ENCODE peak calls at places on chromosomes 2 and 18, in five cellular contexts. X, Q, J, C and Z are unnamed samples.

GRCh38 chr2:195056001-195056400 is 601.0 kb upstream of the SLC39A10 start:
- DNase-seq in X (no peak), Q (no peak), J (no peak), C (no peak), Z (no peak)

GRCh38 chr2:191714925-191715324 is 37.0 kb downstream of the NABP1 start:
- DNase-seq in X (no peak), Q (no peak), J (no peak), C (no peak), Z (no peak)

GRCh38 chr2:86213699-86214502 is 14.6 kb downstream of the MRPL35 start:
- DNase-seq in X (no peak), Q (no peak), J (no peak), C (no peak), Z (no peak)

GRCh38 chr2:69250981-69251380 is 136.0 kb downstream of the GFPT1 start:
- DNase-seq in X (no peak), Q (no peak), J (no peak), C (no peak), Z (no peak)

GRCh38 chr18:63322908-63323634 is 3.5 kb upstream of the BCL2 start:
- DNase-seq in X (peak), Q (peak), J (no peak), C (no peak), Z (peak)

GRCh38 chr2:234164499-234165409 is 114.3 kb downstream of the SPP2 start:
- DNase-seq in X (no peak), Q (no peak), J (no peak), C (no peak), Z (no peak)

GRCh38 chr2:110732422-110733413 is at the start of gene ACOXL:
- DNase-seq in X (no peak), Q (peak), J (no peak), C (no peak), Z (no peak)

GRCh38 chr2:105383456-105383855 is 15.4 kb downstream of the FHL2 start:
- DNase-seq in X (no peak), Q (no peak), J (peak), C (no peak), Z (no peak)

GRCh38 chr2:45845566-45845965 is 194.1 kb downstream of the PRKCE start:
- DNase-seq in X (no peak), Q (no peak), J (no peak), C (no peak), Z (no peak)

GRCh38 chr2:184272040-184272439 is 326.3 kb upstream of the ZNF804A start:
- DNase-seq in X (no peak), Q (no peak), J (no peak), C (no peak), Z (no peak)

GRCh38 chr2:37639631-37640030 is 31.8 kb downstream of the CDC42EP3 start:
- DNase-seq in X (no peak), Q (no peak), J (no peak), C (no peak), Z (no peak)

GRCh38 chr2:37638973-37639372 is 32.5 kb downstream of the CDC42EP3 start:
- DNase-seq in X (no peak), Q (no peak), J (no peak), C (no peak), Z (no peak)

GRCh38 chr2:37636209-37637077 is 35.0 kb downstream of the CDC42EP3 start:
- DNase-seq in X (no peak), Q (no peak), J (no peak), C (no peak), Z (no peak)

GRCh38 chr2:37637122-37637875 is 34.1 kb downstream of the CDC42EP3 start:
- DNase-seq in X (no peak), Q (no peak), J (no peak), C (no peak), Z (no peak)

DNA sequence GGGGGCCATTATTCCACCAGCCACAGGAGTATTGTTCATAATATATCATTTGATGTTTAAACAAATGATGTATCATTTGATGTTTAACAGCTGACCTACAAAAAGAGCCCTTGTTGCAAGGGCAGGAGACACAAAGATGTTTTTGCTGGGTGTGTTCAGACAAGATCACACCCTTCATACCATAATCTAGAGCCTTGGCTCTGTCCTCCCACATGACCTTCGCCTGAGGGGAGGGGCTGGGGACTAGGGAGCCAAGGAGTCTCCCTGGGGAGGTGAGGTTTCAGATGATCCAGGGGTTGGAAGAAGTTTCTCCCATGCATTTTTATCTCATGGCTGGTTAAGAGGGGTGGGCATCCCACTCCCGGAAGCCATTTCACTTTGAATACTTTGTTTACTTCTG is 33.5 kb downstream of the CDC42EP3 start:
- DNase-seq in X (no peak), Q (no peak), J (no peak), C (no peak), Z (no peak)
- TF ChIP-seq POLR2A in X (no peak), Q (no peak), J (no peak), C (no peak), Z (no peak)

GRCh38 chr2:227577555-227577954 is 21.1 kb upstream of the SCYGR2 start:
- DNase-seq in X (no peak), Q (no peak), J (no peak), C (no peak), Z (no peak)
- H3K27ac ChIP-seq in X (no peak), Q (no peak), J (no peak), C (no peak), Z (no peak)

DNA sequence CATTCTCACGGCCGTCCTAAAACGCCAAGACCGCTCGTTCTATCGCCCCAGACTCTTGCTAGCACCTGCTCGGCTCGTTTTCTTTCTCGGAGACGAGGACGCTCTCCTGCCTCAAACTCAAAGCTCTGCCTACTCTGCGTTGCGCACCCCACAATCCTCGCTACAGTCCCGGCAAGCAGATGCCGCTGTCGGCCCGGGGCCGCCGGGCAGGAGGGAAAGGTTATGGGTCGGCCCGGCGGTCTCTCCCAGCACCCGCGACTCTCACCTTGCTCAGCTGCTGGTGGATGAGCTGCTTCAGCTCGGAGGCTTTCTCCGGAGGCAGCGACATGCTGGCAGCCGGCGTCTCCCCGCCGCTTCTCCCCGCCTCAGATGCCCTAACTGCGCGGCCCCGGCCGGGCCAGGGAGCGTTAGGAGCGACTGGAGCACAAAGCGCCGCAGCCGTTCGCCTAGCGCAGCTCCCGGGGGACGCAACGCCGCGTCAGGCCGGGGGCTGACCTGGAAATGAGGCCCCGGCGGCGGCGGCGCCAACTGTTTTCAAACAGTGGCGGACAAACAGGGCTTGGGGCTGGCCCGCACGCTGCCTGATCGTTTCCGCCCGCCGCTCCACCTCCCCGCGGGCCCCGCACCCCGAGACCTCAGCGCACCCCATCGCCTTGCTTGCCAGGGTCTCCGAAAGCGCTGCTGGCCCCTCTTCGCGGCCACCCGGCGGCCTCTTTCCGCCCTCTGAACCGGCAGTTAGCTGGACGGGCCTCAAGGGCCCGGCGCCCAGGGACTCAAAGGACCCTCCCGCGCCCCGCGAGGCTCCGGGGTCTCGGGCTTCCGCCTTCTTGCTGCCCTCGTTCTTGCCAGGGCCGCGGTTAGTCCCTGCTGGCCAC is at the start of the genes CEP76 and PSMG2:
- DNase-seq in X (peak), Q (peak), J (peak), C (peak), Z (peak)
- TF ChIP-seq POLR2A in X (peak), Q (peak), J (no peak), C (peak), Z (peak)

GRCh38 chr2:30502310-30502709 is 55.3 kb downstream of the LCLAT1 start:
- DNase-seq in X (no peak), Q (no peak), J (no peak), C (no peak), Z (no peak)

GRCh38 chr2:30503692-30504076 is 56.6 kb downstream of the LCLAT1 start:
- DNase-seq in X (no peak), Q (no peak), J (no peak), C (no peak), Z (no peak)

GRCh38 chr2:30500699-30501098 is 53.7 kb downstream of the LCLAT1 start:
- DNase-seq in X (no peak), Q (no peak), J (no peak), C (no peak), Z (no peak)

GRCh38 chr2:30505500-30506180 is 58.6 kb downstream of the LCLAT1 start:
- DNase-seq in X (no peak), Q (no peak), J (no peak), C (no peak), Z (no peak)

GRCh38 chr2:30503007-30503691 is 56.1 kb downstream of the LCLAT1 start:
- DNase-seq in X (no peak), Q (no peak), J (no peak), C (no peak), Z (no peak)
- H3K27ac ChIP-seq in X (no peak), Q (no peak), J (no peak), C (no peak), Z (peak)

GRCh38 chr2:8684885-8685696 is 3.2 kb downstream of the ID2 start:
- DNase-seq in X (peak), Q (peak), J (peak), C (peak), Z (peak)
- TF ChIP-seq POLR2A in X (peak), Q (peak), J (no peak), C (peak), Z (no peak)